ENCODE peak calls at places on chromosomes 6 and 20, in seven cellular contexts. One of them, this sample, is unnamed.

GRCh38 chr20:8631271-8631670 is 437.6 kb upstream of the PLCB4 start:
- DNase-seq in amniotic stem cell: no peak
- DNase-seq in T-cell: no peak
- DNase-seq in stimulated activated CD8-positive, alpha-beta memory T cell treated with anti-CD3 and anti-CD28 coated beads, Interleukin-4, amount 100 ng/mL, for 4 hours: no peak
- DNase-seq in myocyte: no peak
- DNase-seq in C1 segment of cervical spinal cord: no peak
- DNase-seq in cardiac fibroblast: no peak
- DNase-seq in this sample: no peak

GRCh38 chr6:33073431-33073871 is at the start of gene HLA-DPA1:
- DNase-seq in amniotic stem cell: no peak
- DNase-seq in stimulated activated CD8-positive, alpha-beta memory T cell treated with anti-CD3 and anti-CD28 coated beads, Interleukin-4, amount 100 ng/mL, for 4 hours: peak; percentile 15
- DNase-seq in C1 segment of cervical spinal cord: no peak
- DNase-seq in cardiac fibroblast: peak; percentile 21
- DNase-seq in T-cell: no peak
- DNase-seq in myocyte: peak; percentile 28
- DNase-seq in this sample: peak; percentile 23

GRCh38 chr20:50562262-50562701 is 52.1 kb downstream of the PTPN1 start:
- DNase-seq in C1 segment of cervical spinal cord: no peak
- DNase-seq in cardiac fibroblast: no peak
- DNase-seq in myocyte: peak; percentile 69
- DNase-seq in stimulated activated CD8-positive, alpha-beta memory T cell treated with anti-CD3 and anti-CD28 coated beads, Interleukin-4, amount 100 ng/mL, for 4 hours: no peak
- DNase-seq in amniotic stem cell: no peak
- DNase-seq in T-cell: no peak
- DNase-seq in this sample: no peak

GRCh38 chr6:36099872-36100483 is 30.3 kb upstream of the MAPK13 start:
- DNase-seq in myocyte: no peak
- DNase-seq in amniotic stem cell: no peak
- DNase-seq in C1 segment of cervical spinal cord: no peak
- DNase-seq in T-cell: peak; percentile 61
- DNase-seq in stimulated activated CD8-positive, alpha-beta memory T cell treated with anti-CD3 and anti-CD28 coated beads, Interleukin-4, amount 100 ng/mL, for 4 hours: no peak
- DNase-seq in cardiac fibroblast: peak; percentile 44
- DNase-seq in this sample: peak; percentile 41

GRCh38 chr6:158040051-158040803 is 58.6 kb downstream of the SYNJ2 start:
- DNase-seq in cardiac fibroblast: peak; percentile 94
- DNase-seq in myocyte: peak; percentile 72
- DNase-seq in stimulated activated CD8-positive, alpha-beta memory T cell treated with anti-CD3 and anti-CD28 coated beads, Interleukin-4, amount 100 ng/mL, for 4 hours: no peak
- DNase-seq in C1 segment of cervical spinal cord: no peak
- DNase-seq in T-cell: no peak
- DNase-seq in amniotic stem cell: peak; percentile 93
- DNase-seq in this sample: peak; percentile 99

GRCh38 chr20:59518881-59519706 is 85.2 kb upstream of the PHACTR3 start:
- DNase-seq in cardiac fibroblast: peak; percentile 63
- DNase-seq in amniotic stem cell: no peak
- DNase-seq in T-cell: no peak
- DNase-seq in stimulated activated CD8-positive, alpha-beta memory T cell treated with anti-CD3 and anti-CD28 coated beads, Interleukin-4, amount 100 ng/mL, for 4 hours: no peak
- DNase-seq in myocyte: peak; percentile 20
- DNase-seq in C1 segment of cervical spinal cord: peak; percentile 8
- DNase-seq in this sample: peak; percentile 72

GRCh38 chr6:71403422-71404134 is 115.0 kb downstream of the OGFRL1 start:
- DNase-seq in T-cell: no peak
- DNase-seq in cardiac fibroblast: peak; percentile 32
- DNase-seq in amniotic stem cell: no peak
- DNase-seq in C1 segment of cervical spinal cord: no peak
- DNase-seq in stimulated activated CD8-positive, alpha-beta memory T cell treated with anti-CD3 and anti-CD28 coated beads, Interleukin-4, amount 100 ng/mL, for 4 hours: no peak
- DNase-seq in myocyte: peak; percentile 40
- DNase-seq in this sample: peak; percentile 47

GRCh38 chr20:44866703-44867335 is 18.7 kb upstream of the YWHAB start:
- DNase-seq in myocyte: no peak
- DNase-seq in cardiac fibroblast: no peak
- DNase-seq in T-cell: no peak
- DNase-seq in stimulated activated CD8-positive, alpha-beta memory T cell treated with anti-CD3 and anti-CD28 coated beads, Interleukin-4, amount 100 ng/mL, for 4 hours: no peak
- DNase-seq in C1 segment of cervical spinal cord: no peak
- DNase-seq in amniotic stem cell: no peak
- DNase-seq in this sample: no peak

GRCh38 chr20:24378651-24379050 is 90.8 kb upstream of the SYNDIG1 start:
- DNase-seq in cardiac fibroblast: no peak
- DNase-seq in myocyte: no peak
- DNase-seq in T-cell: no peak
- DNase-seq in C1 segment of cervical spinal cord: no peak
- DNase-seq in amniotic stem cell: no peak
- DNase-seq in stimulated activated CD8-positive, alpha-beta memory T cell treated with anti-CD3 and anti-CD28 coated beads, Interleukin-4, amount 100 ng/mL, for 4 hours: no peak
- DNase-seq in this sample: no peak

GRCh38 chr6:93586316-93586715 is 167.0 kb upstream of the EPHA7 start:
- DNase-seq in C1 segment of cervical spinal cord: no peak
- DNase-seq in T-cell: no peak
- DNase-seq in stimulated activated CD8-positive, alpha-beta memory T cell treated with anti-CD3 and anti-CD28 coated beads, Interleukin-4, amount 100 ng/mL, for 4 hours: no peak
- DNase-seq in cardiac fibroblast: no peak
- DNase-seq in myocyte: no peak
- DNase-seq in amniotic stem cell: no peak
- DNase-seq in this sample: no peak

GRCh38 chr20:34390769-34391447 is 27.8 kb downstream of the ITCH start:
- DNase-seq in cardiac fibroblast: peak; percentile 76
- DNase-seq in myocyte: peak; percentile 67
- DNase-seq in stimulated activated CD8-positive, alpha-beta memory T cell treated with anti-CD3 and anti-CD28 coated beads, Interleukin-4, amount 100 ng/mL, for 4 hours: no peak
- DNase-seq in T-cell: no peak
- DNase-seq in amniotic stem cell: peak; percentile 68
- DNase-seq in C1 segment of cervical spinal cord: no peak
- DNase-seq in this sample: peak; percentile 51

GRCh38 chr6:63154535-63154934 is 56.7 kb upstream of the FKBP1C start:
- DNase-seq in C1 segment of cervical spinal cord: no peak
- DNase-seq in myocyte: no peak
- DNase-seq in amniotic stem cell: no peak
- DNase-seq in T-cell: no peak
- DNase-seq in cardiac fibroblast: no peak
- DNase-seq in stimulated activated CD8-positive, alpha-beta memory T cell treated with anti-CD3 and anti-CD28 coated beads, Interleukin-4, amount 100 ng/mL, for 4 hours: no peak
- DNase-seq in this sample: no peak

GRCh38 chr20:59006167-59006863 is 739 bp downstream of the CTSZ start:
- DNase-seq in stimulated activated CD8-positive, alpha-beta memory T cell treated with anti-CD3 and anti-CD28 coated beads, Interleukin-4, amount 100 ng/mL, for 4 hours: no peak
- DNase-seq in myocyte: peak; percentile 37
- DNase-seq in T-cell: no peak
- DNase-seq in cardiac fibroblast: no peak
- DNase-seq in amniotic stem cell: no peak
- DNase-seq in C1 segment of cervical spinal cord: no peak
- DNase-seq in this sample: peak; percentile 53

GRCh38 chr6:13113956-13114593 is 214.3 kb downstream of the TBC1D7 start:
- DNase-seq in C1 segment of cervical spinal cord: no peak
- DNase-seq in stimulated activated CD8-positive, alpha-beta memory T cell treated with anti-CD3 and anti-CD28 coated beads, Interleukin-4, amount 100 ng/mL, for 4 hours: no peak
- DNase-seq in amniotic stem cell: no peak
- DNase-seq in cardiac fibroblast: peak; percentile 15
- DNase-seq in T-cell: no peak
- DNase-seq in myocyte: no peak
- DNase-seq in this sample: no peak

GRCh38 chr6:100466410-100467143 is 1.9 kb upstream of the SIM1 start:
- DNase-seq in myocyte: no peak
- DNase-seq in stimulated activated CD8-positive, alpha-beta memory T cell treated with anti-CD3 and anti-CD28 coated beads, Interleukin-4, amount 100 ng/mL, for 4 hours: no peak
- DNase-seq in cardiac fibroblast: no peak
- DNase-seq in C1 segment of cervical spinal cord: no peak
- DNase-seq in T-cell: no peak
- DNase-seq in amniotic stem cell: no peak
- DNase-seq in this sample: no peak

GRCh38 chr6:11712760-11713159 is 65.8 kb downstream of the ADTRP start:
- DNase-seq in C1 segment of cervical spinal cord: no peak
- DNase-seq in stimulated activated CD8-positive, alpha-beta memory T cell treated with anti-CD3 and anti-CD28 coated beads, Interleukin-4, amount 100 ng/mL, for 4 hours: no peak
- DNase-seq in cardiac fibroblast: peak; percentile 32
- DNase-seq in amniotic stem cell: no peak
- DNase-seq in T-cell: no peak
- DNase-seq in myocyte: peak; percentile 61
- DNase-seq in this sample: no peak

GRCh38 chr6:99821164-99821563 is 172.9 kb downstream of the MCHR2 start:
- DNase-seq in C1 segment of cervical spinal cord: no peak
- DNase-seq in cardiac fibroblast: no peak
- DNase-seq in myocyte: no peak
- DNase-seq in stimulated activated CD8-positive, alpha-beta memory T cell treated with anti-CD3 and anti-CD28 coated beads, Interleukin-4, amount 100 ng/mL, for 4 hours: no peak
- DNase-seq in amniotic stem cell: no peak
- DNase-seq in T-cell: no peak
- DNase-seq in this sample: peak; percentile 11

GRCh38 chr6:36599791-36600209 is 5.6 kb downstream of the SRSF3 start:
- DNase-seq in myocyte: peak; percentile 66
- DNase-seq in amniotic stem cell: no peak
- DNase-seq in cardiac fibroblast: peak; percentile 62
- DNase-seq in C1 segment of cervical spinal cord: no peak
- DNase-seq in T-cell: peak; percentile 57
- DNase-seq in stimulated activated CD8-positive, alpha-beta memory T cell treated with anti-CD3 and anti-CD28 coated beads, Interleukin-4, amount 100 ng/mL, for 4 hours: peak; percentile 17
- DNase-seq in this sample: peak; percentile 32

GRCh38 chr6:116127771-116128493 is 2.0 kb upstream of the COL10A1 start:
- DNase-seq in myocyte: peak; percentile 33
- DNase-seq in C1 segment of cervical spinal cord: no peak
- DNase-seq in amniotic stem cell: no peak
- DNase-seq in cardiac fibroblast: no peak
- DNase-seq in T-cell: no peak
- DNase-seq in stimulated activated CD8-positive, alpha-beta memory T cell treated with anti-CD3 and anti-CD28 coated beads, Interleukin-4, amount 100 ng/mL, for 4 hours: no peak
- DNase-seq in this sample: no peak

GRCh38 chr20:52313335-52313963 is 121.9 kb upstream of the ZFP64 start:
- DNase-seq in C1 segment of cervical spinal cord: no peak
- DNase-seq in cardiac fibroblast: peak; percentile 60
- DNase-seq in stimulated activated CD8-positive, alpha-beta memory T cell treated with anti-CD3 and anti-CD28 coated beads, Interleukin-4, amount 100 ng/mL, for 4 hours: no peak
- DNase-seq in myocyte: peak; percentile 49
- DNase-seq in amniotic stem cell: no peak
- DNase-seq in T-cell: no peak
- DNase-seq in this sample: peak; percentile 65

GRCh38 chr6:26295691-26296555 is 69.1 kb upstream of the BTN3A2 start:
- DNase-seq in T-cell: no peak
- DNase-seq in myocyte: peak; percentile 76
- DNase-seq in stimulated activated CD8-positive, alpha-beta memory T cell treated with anti-CD3 and anti-CD28 coated beads, Interleukin-4, amount 100 ng/mL, for 4 hours: no peak
- DNase-seq in cardiac fibroblast: peak; percentile 67
- DNase-seq in amniotic stem cell: peak; percentile 66
- DNase-seq in C1 segment of cervical spinal cord: no peak
- DNase-seq in this sample: no peak

GRCh38 chr6:55758156-55758942 is 117.0 kb downstream of the BMP5 start:
- DNase-seq in T-cell: no peak
- DNase-seq in amniotic stem cell: peak; percentile 80
- DNase-seq in cardiac fibroblast: peak; percentile 75
- DNase-seq in myocyte: peak; percentile 10
- DNase-seq in C1 segment of cervical spinal cord: no peak
- DNase-seq in stimulated activated CD8-positive, alpha-beta memory T cell treated with anti-CD3 and anti-CD28 coated beads, Interleukin-4, amount 100 ng/mL, for 4 hours: no peak
- DNase-seq in this sample: no peak

GRCh38 chr6:163417595-163417994 is 3.1 kb downstream of the QKI start:
- DNase-seq in C1 segment of cervical spinal cord: no peak
- DNase-seq in T-cell: no peak
- DNase-seq in stimulated activated CD8-positive, alpha-beta memory T cell treated with anti-CD3 and anti-CD28 coated beads, Interleukin-4, amount 100 ng/mL, for 4 hours: no peak
- DNase-seq in amniotic stem cell: no peak
- DNase-seq in cardiac fibroblast: no peak
- DNase-seq in myocyte: peak; percentile 48
- DNase-seq in this sample: peak; percentile 66

GRCh38 chr6:111381126-111381525 is 101.9 kb downstream of the REV3L start:
- DNase-seq in myocyte: no peak
- DNase-seq in T-cell: no peak
- DNase-seq in amniotic stem cell: no peak
- DNase-seq in cardiac fibroblast: no peak
- DNase-seq in stimulated activated CD8-positive, alpha-beta memory T cell treated with anti-CD3 and anti-CD28 coated beads, Interleukin-4, amount 100 ng/mL, for 4 hours: no peak
- DNase-seq in C1 segment of cervical spinal cord: no peak
- DNase-seq in this sample: no peak

GRCh38 chr20:25059866-25060465 is 2.0 kb upstream of the ACSS1 start:
- DNase-seq in cardiac fibroblast: no peak
- DNase-seq in amniotic stem cell: no peak
- DNase-seq in stimulated activated CD8-positive, alpha-beta memory T cell treated with anti-CD3 and anti-CD28 coated beads, Interleukin-4, amount 100 ng/mL, for 4 hours: no peak
- DNase-seq in myocyte: no peak
- DNase-seq in C1 segment of cervical spinal cord: no peak
- DNase-seq in T-cell: no peak
- DNase-seq in this sample: no peak

GRCh38 chr6:18501313-18502013 is 114.3 kb downstream of the RNF144B start:
- DNase-seq in C1 segment of cervical spinal cord: no peak
- DNase-seq in T-cell: no peak
- DNase-seq in stimulated activated CD8-positive, alpha-beta memory T cell treated with anti-CD3 and anti-CD28 coated beads, Interleukin-4, amount 100 ng/mL, for 4 hours: no peak
- DNase-seq in myocyte: no peak
- DNase-seq in amniotic stem cell: peak; percentile 40
- DNase-seq in cardiac fibroblast: peak; percentile 79
- DNase-seq in this sample: peak; percentile 65

GRCh38 chr6:44538841-44539240 is 151.3 kb downstream of the CDC5L start:
- DNase-seq in C1 segment of cervical spinal cord: no peak
- DNase-seq in T-cell: no peak
- DNase-seq in stimulated activated CD8-positive, alpha-beta memory T cell treated with anti-CD3 and anti-CD28 coated beads, Interleukin-4, amount 100 ng/mL, for 4 hours: no peak
- DNase-seq in myocyte: no peak
- DNase-seq in amniotic stem cell: no peak
- DNase-seq in cardiac fibroblast: no peak
- DNase-seq in this sample: no peak

GRCh38 chr20:57097245-57097935 is 169.1 kb downstream of the BMP7 start:
- DNase-seq in amniotic stem cell: no peak
- DNase-seq in T-cell: no peak
- DNase-seq in myocyte: no peak
- DNase-seq in C1 segment of cervical spinal cord: no peak
- DNase-seq in cardiac fibroblast: no peak
- DNase-seq in stimulated activated CD8-positive, alpha-beta memory T cell treated with anti-CD3 and anti-CD28 coated beads, Interleukin-4, amount 100 ng/mL, for 4 hours: no peak
- DNase-seq in this sample: no peak

This sample was measured in lung microvascular endothelial cell.